ENCODE peak calls at places on chromosomes 1 and 21, in ten cellular contexts. O, J, Q, N, H, B, X, G, R and K are unnamed samples.
A peak's percentile ranks its signal among the peaks of the same experiment; 100 is the strongest.

GRCh38 chr1:244599937-244600350 is 53.0 kb upstream of the DESI2 start:
- DNase-seq in O (peak; percentile 78), J (no peak), Q (no peak), N (no peak), H (peak; percentile 50), B (peak; percentile 68), X (peak; percentile 37), G (peak; percentile 82), R (peak; percentile 16), K (peak; percentile 16)

GRCh38 chr1:3323021-3323790 is 131.3 kb upstream of the ARHGEF16 start:
- DNase-seq in O (no peak), J (no peak), Q (no peak), N (peak; percentile 36), H (no peak), B (no peak), X (peak; percentile 80), G (no peak), R (peak; percentile 37), K (peak; percentile 92)

GRCh38 chr1:33256335-33256700 is at the start of gene ZNF362:
- DNase-seq in O (peak; percentile 66), J (no peak), Q (peak; percentile 69), N (peak; percentile 21), H (peak; percentile 31), B (peak; percentile 75), X (peak; percentile 71), G (peak; percentile 49), R (no peak), K (peak; percentile 74)

GRCh38 chr1:101843160-101843559 is 153.6 kb downstream of the OLFM3 start:
- DNase-seq in O (no peak), J (no peak), Q (no peak), N (no peak), H (no peak), B (no peak), X (no peak), G (no peak), R (no peak), K (no peak)

GRCh38 chr1:95169544-95169943 is 52.4 kb downstream of the TLCD4 start:
- DNase-seq in O (no peak), J (no peak), Q (no peak), N (no peak), H (peak; percentile 88), B (no peak), X (no peak), G (peak; percentile 90), R (peak; percentile 46), K (no peak)

GRCh38 chr1:101697057-101697456 is 299.7 kb downstream of the OLFM3 start:
- DNase-seq in O (no peak), J (no peak), Q (no peak), N (no peak), H (no peak), B (no peak), X (no peak), G (no peak), R (no peak), K (no peak)

GRCh38 chr1:94858276-94858675 is 38.1 kb downstream of the SLC44A3 start:
- DNase-seq in O (peak; percentile 59), J (no peak), Q (no peak), N (no peak), H (no peak), B (no peak), X (no peak), G (no peak), R (no peak), K (no peak)

GRCh38 chr1:218390625-218391024 is 45.5 kb downstream of the TGFB2 start:
- DNase-seq in O (no peak), J (no peak), Q (no peak), N (no peak), H (no peak), B (no peak), X (no peak), G (no peak), R (no peak), K (no peak)

GRCh38 chr1:200802865-200803512 is 64.3 kb downstream of the CAMSAP2 start:
- DNase-seq in O (peak; percentile 87), J (peak; percentile 1), Q (peak; percentile 62), N (peak; percentile 80), H (peak; percentile 88), B (peak; percentile 76), X (peak; percentile 82), G (peak; percentile 84), R (peak; percentile 71), K (peak; percentile 87)

GRCh38 chr1:245538671-245539070 is 383.9 kb downstream of the KIF26B start:
- DNase-seq in O (no peak), J (no peak), Q (no peak), N (no peak), H (no peak), B (no peak), X (no peak), G (no peak), R (no peak), K (no peak)

GRCh38 chr1:24308365-24309015 is 10.7 kb upstream of the GRHL3 start:
- DNase-seq in O (no peak), J (no peak), Q (no peak), N (no peak), H (peak; percentile 21), B (no peak), X (no peak), G (peak; percentile 53), R (no peak), K (no peak)

GRCh38 chr21:45836268-45836655 is 145.3 kb upstream of the COL6A1 start:
- DNase-seq in O (no peak), J (no peak), Q (no peak), N (no peak), H (no peak), B (no peak), X (no peak), G (no peak), R (no peak), K (no peak)

DNA sequence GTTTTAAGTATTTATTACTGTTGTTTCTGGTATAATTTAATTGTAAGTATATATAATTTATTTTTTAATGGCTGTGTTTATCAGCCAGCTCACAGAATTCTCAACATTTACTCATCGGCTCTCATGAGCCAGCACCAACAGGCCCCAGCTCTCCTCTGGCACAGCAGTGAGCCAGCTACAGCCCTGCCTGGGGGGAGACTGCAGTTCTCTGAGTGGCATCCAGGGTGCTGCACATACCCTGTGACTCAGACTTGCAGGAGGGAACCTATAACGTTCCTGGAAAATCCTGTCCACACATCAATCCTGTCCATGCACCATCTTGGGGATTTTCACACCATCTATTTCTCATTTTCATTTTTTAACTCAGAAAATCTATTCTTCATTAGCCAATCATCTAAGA is 36.5 kb downstream of the FHAD1 start:
- DNase-seq in O (peak; percentile 48), J (no peak), Q (no peak), N (peak; percentile 66), H (no peak), B (no peak), X (no peak), G (peak; percentile 66), R (no peak), K (peak; percentile 46)
- TF ChIP-seq CTCF in O (peak; percentile 44), J (peak; percentile 39), Q (no peak), N (no peak), H (no peak), B (no peak), X (no peak), G (no peak), R (no peak), K (no peak)

DNA sequence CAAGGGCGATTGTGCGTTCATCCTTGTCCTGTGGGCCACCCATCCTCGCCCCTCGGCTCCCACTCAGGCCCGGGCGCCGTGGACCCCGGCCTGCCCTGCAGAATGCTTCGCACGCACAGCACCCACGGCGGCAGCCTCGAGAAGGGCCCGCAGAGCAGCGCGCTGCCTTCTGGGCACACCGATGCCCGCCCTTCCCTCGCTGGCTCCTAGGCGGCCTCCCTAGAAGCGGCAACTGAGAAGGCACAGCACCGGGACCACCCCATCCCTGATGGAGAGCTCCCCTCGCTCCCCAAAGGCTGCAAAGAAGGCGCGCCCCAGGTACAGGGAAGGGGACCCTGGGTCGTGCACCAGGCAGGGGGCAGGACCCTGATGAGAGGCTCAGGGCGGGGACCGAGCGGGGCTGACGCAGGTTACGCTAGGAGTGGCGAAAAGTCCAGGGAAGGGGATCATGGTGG is 974 bp downstream of the CAPZB start:
- DNase-seq in O (peak; percentile 37), J (no peak), Q (no peak), N (no peak), H (no peak), B (no peak), X (no peak), G (no peak), R (no peak), K (peak; percentile 22)
- TF ChIP-seq POLR2A in O (no peak), J (no peak), Q (no peak), N (no peak), H (no peak), B (no peak), X (no peak), G (no peak), R (no peak), K (no peak)

GRCh38 chr1:156691665-156692408 is 13.5 kb downstream of the CRABP2 start:
- DNase-seq in O (no peak), J (no peak), Q (no peak), N (no peak), H (peak; percentile 73), B (peak; percentile 62), X (no peak), G (peak; percentile 52), R (no peak), K (no peak)
- H3K4me3 ChIP-seq in O (no peak overlapping the region), J (no peak overlapping the region), Q (no peak overlapping the region), N (no peak overlapping the region), H (no peak overlapping the region), B (no peak overlapping the region), X (no peak overlapping the region), G (no peak overlapping the region), R (no peak overlapping the region), K (no peak overlapping the region)

GRCh38 chr21:39454949-39455668 is 3.3 kb downstream of the SH3BGR start:
- DNase-seq in O (no peak), J (no peak), Q (no peak), N (no peak), H (no peak), B (no peak), X (no peak), G (no peak), R (no peak), K (no peak)

GRCh38 chr21:39453571-39454179 is 1.9 kb downstream of the SH3BGR start:
- DNase-seq in O (no peak), J (no peak), Q (no peak), N (no peak), H (no peak), B (no peak), X (no peak), G (no peak), R (no peak), K (no peak)

GRCh38 chr21:39452965-39453332 is 1.2 kb downstream of the SH3BGR start:
- DNase-seq in O (no peak), J (no peak), Q (no peak), N (no peak), H (no peak), B (no peak), X (no peak), G (no peak), R (no peak), K (no peak)

GRCh38 chr21:39452207-39452964 is 616 bp downstream of the SH3BGR start:
- DNase-seq in O (no peak), J (no peak), Q (no peak), N (no peak), H (peak; percentile 41), B (no peak), X (no peak), G (peak; percentile 9), R (peak; percentile 3), K (no peak)

DNA sequence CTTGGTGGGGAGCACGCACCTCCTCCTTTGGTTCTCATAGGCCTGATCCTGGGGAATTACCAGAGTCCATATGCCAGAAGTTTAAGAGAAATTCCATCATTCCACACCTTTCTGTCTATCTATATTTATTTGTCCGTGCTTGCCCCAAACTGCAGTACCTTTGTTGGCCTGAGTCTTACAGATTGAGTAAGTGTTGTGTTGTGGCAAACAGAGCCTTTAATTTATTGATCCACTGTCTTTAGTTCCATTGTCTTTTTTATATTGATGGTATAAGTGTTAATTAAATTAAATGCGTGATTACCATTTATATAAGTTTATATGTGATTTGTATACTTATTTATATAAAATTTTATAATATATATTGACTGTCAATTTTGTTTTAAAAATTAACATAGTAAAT is 4.9 kb downstream of the SH3BGR start:
- DNase-seq in O (no peak), J (no peak), Q (no peak), N (no peak), H (no peak), B (peak; percentile 11), X (no peak), G (no peak), R (peak; percentile 14), K (no peak)
- TF ChIP-seq CTCF in O (peak; percentile 24), J (no peak), Q (peak; percentile 23), N (no peak), H (peak; percentile 14), B (no peak), X (no peak), G (no peak), R (no peak), K (peak; percentile 18)